ENCODE peak calls at places on chromosome 9, in five cellular contexts. Z is mesenchymal stem cell, O is H9, R is H1, D is trophoblast cell. G is an unnamed sample.

GRCh38 chr9:20280330-20280729 is 342.0 kb downstream of the MLLT3 start:
- DNase-seq in O (peak), D (no peak), Z (no peak), R (no peak), G (no peak)

GRCh38 chr9:34365282-34365681 is 11.4 kb downstream of the MYORG start:
- DNase-seq in R (peak), Z (no peak), O (no peak), D (no peak), G (no peak)

GRCh38 chr9:104961238-104961637 is 33.3 kb upstream of the ABCA1 start:
- DNase-seq in O (peak), Z (peak), R (peak), D (peak), G (peak)

GRCh38 chr9:121013911-121014310 is 36.2 kb downstream of the C5 start:
- DNase-seq in D (peak), O (no peak), Z (peak), R (no peak), G (no peak)

GRCh38 chr9:347667-348292 is 133.1 kb downstream of the DOCK8 start:
- DNase-seq in R (no peak), D (peak), Z (peak), O (no peak), G (peak)

GRCh38 chr9:1055156-1055555 is 5.0 kb downstream of the DMRT2 start:
- DNase-seq in R (no peak), O (no peak), Z (no peak), D (no peak), G (no peak)

GRCh38 chr9:130728721-130729120 is 35.1 kb downstream of the EXOSC2 start:
- DNase-seq in O (no peak), Z (peak), R (no peak), D (no peak), G (no peak)

GRCh38 chr9:8855046-8855445 is 1055.5 kb upstream of the DMAC1 start:
- DNase-seq in R (no peak), D (no peak), Z (peak), O (no peak), G (no peak)

GRCh38 chr9:116232425-116233159 is 79.0 kb downstream of the PAPPA start:
- DNase-seq in R (no peak), O (no peak), D (no peak), Z (peak), G (no peak)

GRCh38 chr9:32587901-32588300 is 14.9 kb upstream of the NDUFB6 start:
- DNase-seq in O (no peak), R (no peak), Z (peak), D (no peak), G (no peak)

GRCh38 chr9:16671591-16672137 is 198.8 kb downstream of the BNC2 start:
- DNase-seq in R (no peak), O (no peak), D (no peak), Z (peak), G (no peak)

GRCh38 chr9:131046581-131047202 is 37.7 kb downstream of the LAMC3 start:
- DNase-seq in D (peak), Z (peak), O (peak), R (peak), G (peak)

GRCh38 chr9:86057491-86057890 is 41.9 kb downstream of the GOLM1 start:
- DNase-seq in Z (no peak), D (no peak), R (no peak), O (no peak), G (no peak)

GRCh38 chr9:70156729-70157128 is 102.0 kb upstream of the SMC5 start:
- DNase-seq in O (no peak), D (no peak), Z (peak), R (no peak), G (no peak)

GRCh38 chr9:70921126-70921525 is 200.3 kb downstream of the TRPM3 start:
- DNase-seq in Z (peak), R (no peak), O (no peak), D (no peak), G (no peak)

GRCh38 chr9:123397975-123398374 is 42.0 kb downstream of the CRB2 start:
- DNase-seq in D (no peak), Z (no peak), R (no peak), O (no peak), G (no peak)

GRCh38 chr9:34458967-34459355 is 356 bp downstream of the DNAI1 start:
- DNase-seq in O (no peak), Z (no peak), D (no peak), R (no peak), G (no peak)

GRCh38 chr9:20441704-20442423 is 180.4 kb downstream of the MLLT3 start:
- DNase-seq in R (no peak), O (no peak), Z (no peak), D (no peak), G (no peak)

GRCh38 chr9:98742325-98743280 is 33.9 kb upstream of the GABBR2 start:
- DNase-seq in R (no peak), D (no peak), Z (peak), O (no peak), G (no peak)

GRCh38 chr9:132802121-132802795 is 75.8 kb downstream of the AK8 start:
- DNase-seq in R (no peak), D (no peak), Z (no peak), O (no peak), G (no peak)

GRCh38 chr9:83955985-83956287 is 24.1 kb downstream of the HNRNPK start:
- DNase-seq in R (no peak), Z (no peak), O (no peak), D (no peak), G (no peak)

GRCh38 chr9:95494022-95494415 is 22.8 kb downstream of the PTCH1 start:
- DNase-seq in Z (no peak), R (no peak), D (peak), O (no peak), G (no peak)

GRCh38 chr9:114729706-114730105 is 47.7 kb upstream of the TEX48 start:
- DNase-seq in D (no peak), Z (no peak), R (no peak), O (no peak), G (no peak)

GRCh38 chr9:80496901-80497565 is 925.3 kb downstream of the TLE4 start:
- DNase-seq in Z (no peak), D (no peak), O (no peak), R (no peak), G (no peak)

GRCh38 chr9:104905153-104905901 is 22.6 kb downstream of the ABCA1 start:
- DNase-seq in O (no peak), D (no peak), Z (no peak), R (no peak), G (no peak)

GRCh38 chr9:122536138-122536537 is 9.0 kb upstream of the OR1N1 start:
- DNase-seq in Z (no peak), D (no peak), R (no peak), O (no peak), G (no peak)

GRCh38 chr9:88775559-88775958 is 215.7 kb upstream of the S1PR3 start:
- DNase-seq in O (no peak), D (peak), R (no peak), Z (no peak), G (no peak)
- H3K14ac ChIP-seq in O (peak), D (peak), R (no peak), Z (no peak), G (no peak)

GRCh38 chr9:129456549-129457324 is 164.2 kb downstream of the C9orf50 start:
- DNase-seq in R (no peak), D (no peak), O (no peak), Z (no peak), G (no peak)

GRCh38 chr9:129458155-129458661 is 162.7 kb downstream of the C9orf50 start:
- DNase-seq in Z (peak), D (no peak), R (no peak), O (no peak), G (no peak)

GRCh38 chr9:129458663-129459549 is 162.0 kb downstream of the C9orf50 start:
- DNase-seq in O (no peak), R (no peak), Z (no peak), D (no peak), G (no peak)

GRCh38 chr9:129455151-129455995 is 165.5 kb downstream of the C9orf50 start:
- DNase-seq in D (no peak), R (no peak), Z (no peak), O (no peak), G (no peak)

GRCh38 chr9:129457325-129457779 is 163.5 kb downstream of the C9orf50 start:
- DNase-seq in R (no peak), D (no peak), Z (no peak), O (no peak), G (no peak)
- H2BK12ac ChIP-seq in R (no peak), D (no peak), Z (no peak), O (no peak), G (no peak)

GRCh38 chr9:107737987-107738743 is 248.6 kb upstream of the KLF4 start:
- DNase-seq in R (no peak), Z (peak), D (no peak), O (no peak), G (no peak)

GRCh38 chr9:107738789-107739188 is 249.2 kb upstream of the KLF4 start:
- DNase-seq in R (no peak), Z (no peak), D (no peak), O (no peak), G (no peak)

GRCh38 chr9:107739601-107740082 is 250.1 kb upstream of the KLF4 start:
- DNase-seq in Z (no peak), R (peak), D (no peak), O (no peak), G (no peak)

GRCh38 chr9:107742531-107743309 is 253.2 kb upstream of the KLF4 start:
- DNase-seq in Z (no peak), O (no peak), D (no peak), R (no peak), G (no peak)

GRCh38 chr9:107740088-107740980 is 250.8 kb upstream of the KLF4 start:
- DNase-seq in D (no peak), R (no peak), O (no peak), Z (no peak), G (no peak)
- H3K14ac ChIP-seq in D (no peak), R (no peak), O (no peak), Z (no peak), G (no peak)

GRCh38 chr9:7094576-7094975 is 336.8 kb downstream of the KDM4C start:
- DNase-seq in R (no peak), O (no peak), Z (no peak), D (no peak), G (no peak)
- H2BK12ac ChIP-seq in R (no peak), O (no peak), Z (no peak), D (peak), G (no peak)

GRCh38 chr9:21546949-21547348 is 64.8 kb upstream of the IFNE start:
- DNase-seq in D (no peak), Z (no peak), O (no peak), R (no peak), G (no peak)

GRCh38 chr9:21550392-21550791 is 68.3 kb upstream of the IFNE start:
- DNase-seq in D (no peak), O (no peak), R (no peak), Z (no peak), G (no peak)

GRCh38 chr9:21551401-21551800 is 69.3 kb upstream of the IFNE start:
- DNase-seq in Z (no peak), R (no peak), D (no peak), O (no peak), G (no peak)

GRCh38 chr9:21549890-21550289 is 67.8 kb upstream of the IFNE start:
- DNase-seq in O (no peak), R (no peak), D (no peak), Z (no peak), G (no peak)

DNA sequence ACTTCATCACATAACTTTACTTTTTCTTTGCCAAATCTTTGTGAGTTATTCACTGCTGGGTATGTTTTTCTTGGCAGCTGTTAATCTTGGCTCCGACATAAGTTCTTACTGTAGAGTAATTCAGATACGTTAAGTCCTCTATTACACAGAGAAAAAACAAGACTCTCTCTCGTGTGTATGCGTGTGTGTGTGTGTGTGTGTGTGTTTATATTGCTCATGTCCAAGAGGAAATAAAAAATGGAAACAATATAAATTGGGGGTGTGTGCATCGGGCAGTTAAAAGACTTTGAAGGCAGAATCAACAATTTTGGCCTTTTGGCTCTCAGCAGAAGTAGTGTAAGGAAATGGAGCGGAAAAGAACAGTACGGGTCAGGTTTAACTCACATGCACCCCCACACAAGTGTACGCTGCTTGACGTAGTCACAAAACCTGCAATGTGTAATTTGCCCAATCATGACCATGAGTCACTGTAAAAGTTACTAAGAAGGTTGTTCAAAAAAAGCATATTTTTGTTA is 67.2 kb upstream of the IFNE start:
- DNase-seq in R (no peak), D (no peak), Z (no peak), O (no peak), G (no peak)
- H3K14ac ChIP-seq in R (no peak), D (no peak), Z (no peak), O (no peak), G (no peak)

GRCh38 chr9:23887781-23888180 is 61.7 kb upstream of the ELAVL2 start:
- DNase-seq in O (no peak), R (no peak), D (no peak), Z (no peak), G (no peak)
- H2BK12ac ChIP-seq in O (no peak), R (peak), D (no peak), Z (no peak), G (no peak)

DNA sequence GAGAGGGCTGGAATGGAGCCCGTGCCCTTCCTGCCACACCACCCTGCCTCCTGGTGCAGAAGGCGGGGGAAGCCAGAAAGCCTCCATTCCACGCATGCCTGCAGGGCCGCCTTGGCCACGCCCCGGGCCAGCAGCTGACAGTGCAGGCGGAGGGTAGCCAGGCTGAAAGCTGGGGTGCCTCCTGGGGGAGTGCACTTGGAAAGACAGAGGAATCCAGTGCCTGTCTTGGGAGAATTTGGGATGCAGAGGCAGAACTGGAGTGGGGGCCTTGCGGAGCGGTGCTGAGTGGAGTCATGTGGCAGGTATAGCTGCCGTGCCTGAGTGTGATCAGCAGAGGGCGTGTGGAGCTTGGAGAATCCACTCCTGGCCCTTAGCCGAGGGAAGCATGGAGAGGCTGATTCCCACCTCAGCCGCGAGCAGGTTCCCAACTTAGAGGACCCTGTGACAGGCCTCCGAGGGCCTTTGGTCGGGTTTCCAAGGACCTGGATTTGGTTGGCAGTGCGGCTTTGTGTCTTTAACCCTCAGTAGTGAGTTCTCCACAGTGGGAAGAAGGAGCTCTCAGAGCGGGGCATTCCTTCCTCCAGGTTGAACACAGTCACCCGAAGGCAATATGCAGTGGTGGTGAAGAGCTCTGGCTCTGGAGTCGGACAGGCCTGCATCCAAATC is 9.1 kb upstream of the URM1 start:
- DNase-seq in R (peak), Z (peak), O (peak), D (peak), G (peak)
- H3K14ac ChIP-seq in R (no peak), Z (no peak), O (no peak), D (no peak), G (peak)

G was measured in neuronal stem cell.